ENCODE peak calls at places on chromosomes 1 and 21, in six cellular contexts. S, V, I, G, Y and T are unnamed samples.
A peak's percentile ranks its signal among the peaks of the same experiment; 100 is the strongest.

GRCh38 chr1:23657659-23658275 is 33.8 kb upstream of the RPL11 start:
- DNase-seq in S (peak; percentile 50), V (peak; percentile 83), I (peak; percentile 62), G (peak; percentile 35), Y (peak; percentile 65), T (peak; percentile 52)

GRCh38 chr1:54994355-54994990 is 4.3 kb upstream of the BSND start:
- DNase-seq in V (no peak), I (no peak), Y (no peak), G (no peak), S (no peak), T (no peak)

GRCh38 chr1:148161252-148161901 is 9.3 kb upstream of the NBPF11 start:
- DNase-seq in Y (no peak), I (no peak), S (no peak), G (no peak), V (no peak), T (no peak)

GRCh38 chr1:30988045-30988444 is 77.5 kb downstream of the PUM1 start:
- DNase-seq in Y (peak; percentile 40), I (no peak), S (no peak), G (peak; percentile 54), V (no peak), T (no peak)

GRCh38 chr1:155320661-155321576 is at the start of gene RUSC1:
- DNase-seq in I (no peak), S (peak; percentile 44), V (peak; percentile 79), Y (peak; percentile 51), G (peak; percentile 49), T (peak; percentile 59)

GRCh38 chr1:226128487-226129075 is 58.0 kb downstream of the ACBD3 start:
- DNase-seq in V (peak; percentile 53), Y (peak; percentile 51), G (peak; percentile 51), S (no peak), I (no peak), T (peak; percentile 97)

GRCh38 chr1:152018537-152018936 is 18.3 kb downstream of the S100A11 start:
- DNase-seq in I (no peak), G (no peak), S (no peak), Y (peak; percentile 35), V (peak; percentile 74), T (no peak)

GRCh38 chr1:32362474-32363313 is at the start of the genes FAM229A and TSSK3:
- DNase-seq in Y (no peak), V (no peak), I (no peak), S (no peak), G (no peak), T (no peak)

GRCh38 chr1:154608522-154609294 is 722 bp upstream of the ADAR start:
- DNase-seq in V (peak; percentile 90), G (peak; percentile 64), I (peak; percentile 75), Y (peak; percentile 81), S (no peak), T (no peak)

GRCh38 chr1:204130989-204131892 is 20.6 kb downstream of the ETNK2 start:
- DNase-seq in G (peak; percentile 89), I (no peak), V (peak; percentile 29), S (no peak), Y (peak; percentile 84), T (peak; percentile 67)

GRCh38 chr1:43541721-43542401 is 11.2 kb downstream of the PTPRF start:
- DNase-seq in V (no peak), G (no peak), Y (no peak), I (no peak), S (no peak), T (no peak)

GRCh38 chr1:210898473-210898872 is 235.5 kb downstream of the KCNH1 start:
- DNase-seq in G (no peak), Y (no peak), V (no peak), S (no peak), I (no peak), T (no peak)

GRCh38 chr1:21574464-21575151 is 65.4 kb downstream of the ALPL start:
- DNase-seq in I (peak; percentile 57), Y (peak; percentile 16), S (peak; percentile 36), G (no peak), V (peak; percentile 77), T (no peak)

GRCh38 chr1:212918751-212919150 is 31.6 kb upstream of the VASH2 start:
- DNase-seq in I (no peak), Y (no peak), V (no peak), S (no peak), G (no peak), T (no peak)

GRCh38 chr1:12454406-12455391 is 163.3 kb downstream of the DHRS3 start:
- DNase-seq in Y (peak; percentile 28), S (no peak), I (no peak), V (no peak), G (peak; percentile 34), T (peak; percentile 76)

GRCh38 chr1:31296486-31297272 is at the start of the genes SNRNP40 and ZCCHC17:
- DNase-seq in I (peak; percentile 99), V (peak; percentile 100), G (peak; percentile 99), Y (peak; percentile 100), S (peak; percentile 96), T (peak; percentile 98)

GRCh38 chr1:98556521-98557158 is 104.9 kb upstream of the SNX7 start:
- DNase-seq in I (no peak), G (peak; percentile 22), S (no peak), V (peak; percentile 49), Y (peak; percentile 14), T (no peak)

GRCh38 chr1:77175230-77175844 is 43.9 kb downstream of the PIGK start:
- DNase-seq in G (peak; percentile 6), Y (peak; percentile 12), I (peak; percentile 18), S (no peak), V (peak; percentile 69), T (no peak)

GRCh38 chr1:71193153-71193552 is 112.3 kb upstream of the ZRANB2 start:
- DNase-seq in I (no peak), S (no peak), G (peak; percentile 14), Y (no peak), V (no peak), T (no peak)

GRCh38 chr21:32819702-32820101 is 48.1 kb upstream of the PAXBP1 start:
- DNase-seq in V (no peak), G (peak; percentile 87), Y (no peak), I (no peak), S (no peak), T (no peak)

GRCh38 chr1:162191396-162192322 is 122.2 kb downstream of the NOS1AP start:
- DNase-seq in G (no peak), S (no peak), I (no peak), Y (no peak), V (peak; percentile 91), T (peak; percentile 7)

GRCh38 chr1:118918230-118918939 is 69.8 kb downstream of the TBX15 start:
- DNase-seq in S (no peak), I (no peak), V (no peak), Y (no peak), G (no peak), T (no peak)

GRCh38 chr1:3409737-3410434 is 44.6 kb upstream of the ARHGEF16 start:
- DNase-seq in S (no peak), I (no peak), G (peak; percentile 23), Y (peak; percentile 1), V (peak; percentile 52), T (no peak)

GRCh38 chr1:23577056-23577985 is 18.0 kb upstream of the ID3 start:
- DNase-seq in G (peak; percentile 95), V (no peak), S (no peak), I (no peak), Y (peak; percentile 97), T (peak; percentile 55)

GRCh38 chr1:15046487-15047165 is 106.9 kb upstream of the TMEM51 start:
- DNase-seq in V (peak; percentile 74), S (peak; percentile 36), G (peak; percentile 81), I (peak; percentile 77), Y (peak; percentile 81), T (peak; percentile 79)

GRCh38 chr1:155192346-155193274 is 15.1 kb downstream of the THBS3 start:
- DNase-seq in V (peak; percentile 52), I (no peak), Y (no peak), G (no peak), S (no peak), T (no peak)

GRCh38 chr1:30274176-30274936 is 449.0 kb downstream of the MATN1 start:
- DNase-seq in G (no peak), S (no peak), V (no peak), Y (no peak), I (no peak), T (no peak)

GRCh38 chr1:41626146-41626545 is 141.7 kb upstream of the EDN2 start:
- DNase-seq in Y (no peak), G (peak; percentile 51), S (no peak), I (no peak), V (no peak), T (peak; percentile 29)

GRCh38 chr1:204562075-204562990 is 46.1 kb downstream of the MDM4 start:
- DNase-seq in Y (no peak), S (no peak), G (no peak), V (no peak), I (no peak), T (peak; percentile 29)

GRCh38 chr1:99767996-99768524 is 1.6 kb upstream of the FRRS1 start:
- DNase-seq in S (no peak), I (no peak), G (no peak), V (no peak), Y (peak; percentile 3), T (no peak)

DNA sequence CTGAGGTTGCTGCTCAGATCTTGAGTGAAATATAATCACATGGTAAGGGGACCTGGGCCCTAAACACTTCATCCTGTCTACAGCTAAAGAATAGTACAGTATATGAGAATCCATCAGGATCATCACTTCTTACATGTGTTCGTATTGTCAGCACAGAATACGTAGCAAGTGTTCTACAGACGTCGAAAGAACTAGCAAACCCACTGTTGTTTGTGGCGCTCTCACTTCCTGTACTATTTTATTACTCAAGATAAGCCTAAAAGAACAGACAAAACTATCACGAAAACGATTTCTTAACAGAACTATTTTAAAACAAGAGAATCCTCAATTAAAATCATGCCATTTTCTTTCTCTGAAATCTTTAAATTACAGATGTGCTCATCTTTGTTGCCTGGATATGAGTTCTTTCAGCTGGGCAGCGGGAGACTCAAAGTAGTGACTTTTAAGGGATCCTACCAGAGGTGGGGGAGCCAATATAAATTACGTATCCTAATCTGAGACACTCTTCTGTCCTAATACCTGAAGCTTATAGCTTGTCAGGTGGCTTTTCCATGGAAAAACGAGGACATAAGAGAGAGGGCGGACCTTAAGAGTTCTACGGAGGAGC is 724 bp downstream of the ST7L start:
- DNase-seq in I (no peak), G (peak; percentile 44), S (no peak), Y (peak; percentile 64), V (peak; percentile 17), T (no peak)
- H2BK5ac ChIP-seq in I (no peak overlapping the region), G (peak overlapping the region; percentile 97), S (peak overlapping the region; percentile 96), Y (no peak overlapping the region), V (no peak overlapping the region), T (peak overlapping the region; percentile 95)

DNA sequence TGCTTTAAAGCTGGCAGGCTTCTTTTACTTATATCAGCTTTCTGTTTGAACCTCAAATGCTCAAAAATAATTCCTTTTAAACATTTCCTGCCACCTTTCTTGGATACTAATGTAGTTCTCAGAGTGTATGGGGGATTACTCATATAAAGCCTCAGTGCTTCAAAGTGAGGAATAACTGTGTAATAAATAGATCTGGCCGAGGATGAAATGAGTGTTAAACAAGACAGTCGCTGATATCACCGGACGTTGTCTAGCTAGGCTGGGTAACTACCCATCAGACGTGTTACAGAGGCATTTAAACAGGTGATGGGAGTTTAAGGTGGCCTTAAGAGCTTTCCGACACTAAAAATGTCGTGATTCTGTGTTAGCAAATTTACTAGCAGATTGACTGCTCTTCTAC is 53.1 kb downstream of the VANGL2 start:
- DNase-seq in Y (no peak), G (no peak), V (no peak), S (no peak), I (no peak), T (no peak)
- H3K4me3 ChIP-seq in Y (no peak overlapping the region), G (no peak overlapping the region), V (no peak overlapping the region), S (no peak overlapping the region), I (no peak overlapping the region), T (no peak overlapping the region)

GRCh38 chr1:36137776-36138175 is 11.5 kb downstream of the TRAPPC3 start:
- DNase-seq in I (no peak), V (no peak), Y (no peak), S (no peak), G (no peak), T (no peak)
- H4K8ac ChIP-seq in I (no peak overlapping the region), V (no peak overlapping the region), Y (no peak overlapping the region), S (no peak overlapping the region), G (peak overlapping the region; percentile 3), T (no peak overlapping the region)

GRCh38 chr1:38992450-38993111 is 1.5 kb downstream of the AKIRIN1 start:
- DNase-seq in V (peak; percentile 17), I (no peak), Y (no peak), G (no peak), S (no peak), T (no peak)
- H2BK5ac ChIP-seq in V (no peak overlapping the region), I (no peak overlapping the region), Y (no peak overlapping the region), G (peak overlapping the region; percentile 67), S (peak overlapping the region; percentile 66), T (no peak overlapping the region)